ENCODE peak calls at places on chromosomes 12 and 14, in ten cellular contexts. A is stomach, V is NB4, H is H1, U is A549, Z is IMR-90, O is spleen, R is esophagus muscularis mucosa, E is transverse colon, F is HepG2. T is an unnamed sample.

GRCh38 chr14:70782361-70782760 is 27.0 kb downstream of the MAP3K9 start:
- DNase-seq in A (no peak), V (peak), H (no peak), U (no peak), Z (peak), O (no peak), R (no peak), E (no peak), F (no peak), T (no peak)

GRCh38 chr14:72891666-72892102 is 2.2 kb downstream of the DPF3 start:
- DNase-seq in A (no peak), V (no peak), H (no peak), U (no peak), Z (no peak), O (no peak), R (no peak), E (no peak), F (no peak), T (no peak)

GRCh38 chr12:93594766-93595165 is 22.3 kb downstream of the SOCS2 start:
- DNase-seq in A (no peak), V (no peak), H (no peak), U (no peak), Z (no peak), O (no peak), R (no peak), E (no peak), F (no peak), T (no peak)

GRCh38 chr14:68780358-68781160 is 12.3 kb downstream of the ZFP36L1 start:
- DNase-seq in A (peak), V (peak), H (no peak), U (no peak), Z (peak), O (peak), R (no peak), E (peak), F (no peak), T (peak)

GRCh38 chr12:88458327-88458726 is 121.9 kb downstream of the KITLG start:
- DNase-seq in A (no peak), V (no peak), H (no peak), U (no peak), Z (no peak), O (no peak), R (no peak), E (no peak), F (peak), T (no peak)

GRCh38 chr12:54404061-54405004 is 14.7 kb downstream of the ITGA5 start:
- DNase-seq in A (peak), V (peak), H (peak), U (no peak), Z (peak), O (no peak), R (no peak), E (peak), F (peak), T (peak)

GRCh38 chr12:111154180-111154579 is 214.7 kb downstream of the PHETA1 start:
- DNase-seq in A (no peak), V (no peak), H (no peak), U (no peak), Z (no peak), O (peak), R (no peak), E (no peak), F (no peak), T (no peak)

GRCh38 chr14:104137297-104138097 is 890 bp upstream of the KIF26A start:
- DNase-seq in A (peak), V (peak), H (peak), U (peak), Z (peak), O (peak), R (no peak), E (peak), F (peak), T (peak)

GRCh38 chr14:69605761-69606160 is 5.6 kb upstream of the SUSD6 start:
- DNase-seq in A (no peak), V (no peak), H (no peak), U (no peak), Z (no peak), O (no peak), R (no peak), E (peak), F (no peak), T (no peak)

GRCh38 chr14:69260979-69261605 is 1.1 kb downstream of the GALNT16 start:
- DNase-seq in A (peak), V (no peak), H (peak), U (peak), Z (no peak), O (peak), R (no peak), E (peak), F (no peak), T (no peak)

GRCh38 chr12:92629349-92630065 is 73.3 kb upstream of the PLEKHG7 start:
- DNase-seq in A (peak), V (no peak), H (no peak), U (no peak), Z (peak), O (no peak), R (no peak), E (no peak), F (no peak), T (peak)

GRCh38 chr14:104702673-104703072 is 13.3 kb downstream of the INF2 start:
- DNase-seq in A (no peak), V (no peak), H (no peak), U (no peak), Z (no peak), O (no peak), R (no peak), E (no peak), F (no peak), T (no peak)

GRCh38 chr12:42985506-42985905 is 396.0 kb upstream of the PRICKLE1 start:
- DNase-seq in A (no peak), V (no peak), H (no peak), U (no peak), Z (peak), O (no peak), R (no peak), E (no peak), F (no peak), T (no peak)

GRCh38 chr12:96258451-96258933 is 64.3 kb downstream of the ELK3 start:
- DNase-seq in A (no peak), V (peak), H (no peak), U (no peak), Z (peak), O (peak), R (no peak), E (no peak), F (no peak), T (no peak)

GRCh38 chr12:68769941-68770340 is 24.0 kb downstream of the SLC35E3 start:
- DNase-seq in A (no peak), V (no peak), H (no peak), U (no peak), Z (no peak), O (no peak), R (no peak), E (no peak), F (no peak), T (no peak)

GRCh38 chr12:2845280-2845679 is 10.4 kb upstream of the NRIP2 start:
- DNase-seq in A (no peak), V (no peak), H (no peak), U (no peak), Z (peak), O (no peak), R (no peak), E (no peak), F (no peak), T (peak)

GRCh38 chr12:132489078-132489601 is 811 bp upstream of the FBRSL1 start:
- DNase-seq in A (peak), V (peak), H (no peak), U (no peak), Z (no peak), O (peak), R (no peak), E (peak), F (no peak), T (no peak)

GRCh38 chr14:104353921-104354701 is 215.7 kb downstream of the KIF26A start:
- DNase-seq in A (peak), V (no peak), H (no peak), U (no peak), Z (no peak), O (peak), R (no peak), E (peak), F (no peak), T (peak)

GRCh38 chr12:28051516-28052456 is 79.3 kb upstream of the PTHLH start:
- DNase-seq in A (no peak), V (no peak), H (no peak), U (no peak), Z (peak), O (no peak), R (no peak), E (no peak), F (no peak), T (no peak)

GRCh38 chr14:74535756-74536325 is 42.3 kb downstream of the ISCA2 start:
- DNase-seq in A (no peak), V (no peak), H (no peak), U (no peak), Z (no peak), O (no peak), R (no peak), E (no peak), F (no peak), T (no peak)

DNA sequence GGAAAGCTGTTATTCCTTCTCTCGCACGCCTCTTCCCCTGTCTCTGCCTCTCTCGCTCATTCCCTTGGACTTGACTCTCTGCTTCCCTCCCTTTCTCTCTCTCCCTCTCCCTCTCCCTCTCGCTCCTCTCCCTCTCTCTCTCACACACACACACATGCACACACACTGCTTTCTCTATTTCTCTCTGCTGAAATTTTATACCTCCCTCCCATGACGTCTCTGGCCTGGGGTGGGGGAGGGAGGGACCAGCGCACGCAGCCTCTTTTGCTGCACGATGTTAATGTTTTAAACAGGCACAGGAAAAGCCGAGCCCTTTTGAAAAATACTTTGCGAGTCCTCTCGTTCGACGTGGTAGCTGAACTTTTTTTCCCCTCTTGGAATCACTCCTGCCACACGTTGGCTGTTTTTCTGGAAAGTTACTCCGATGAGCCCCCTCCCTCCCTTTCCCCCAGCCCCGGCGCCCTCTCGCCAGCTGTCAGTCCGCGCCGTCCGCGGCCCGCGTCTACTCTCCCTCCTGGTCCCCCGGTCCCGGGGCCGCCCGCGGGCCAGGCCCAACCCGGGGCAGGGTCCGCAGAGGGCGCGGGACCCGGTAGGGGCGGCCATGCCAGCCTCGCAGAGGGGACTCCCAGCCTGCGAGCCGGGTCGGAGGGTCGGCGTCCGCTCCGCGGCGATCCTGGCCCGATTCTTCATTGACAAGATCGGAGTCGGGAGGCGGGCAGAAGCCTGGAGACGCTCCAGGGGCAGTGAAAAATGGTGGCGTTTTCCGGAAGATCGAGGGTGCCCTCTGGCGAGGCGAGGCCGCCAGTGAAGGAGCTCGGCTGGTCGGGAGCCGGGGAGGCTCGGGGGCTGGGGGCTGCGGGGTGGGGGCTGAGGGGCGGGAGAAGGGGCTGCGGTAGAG is at the start of gene TGFB3:
- DNase-seq in A (peak), V (peak), H (peak), U (peak), Z (peak), O (peak), R (peak), E (peak), F (peak), T (peak)
- TF ChIP-seq POLR2A in A (no peak), V (no peak), H (no peak), U (no peak), Z (peak), O (no peak), R (peak), E (peak), F (no peak), T (peak)

DNA sequence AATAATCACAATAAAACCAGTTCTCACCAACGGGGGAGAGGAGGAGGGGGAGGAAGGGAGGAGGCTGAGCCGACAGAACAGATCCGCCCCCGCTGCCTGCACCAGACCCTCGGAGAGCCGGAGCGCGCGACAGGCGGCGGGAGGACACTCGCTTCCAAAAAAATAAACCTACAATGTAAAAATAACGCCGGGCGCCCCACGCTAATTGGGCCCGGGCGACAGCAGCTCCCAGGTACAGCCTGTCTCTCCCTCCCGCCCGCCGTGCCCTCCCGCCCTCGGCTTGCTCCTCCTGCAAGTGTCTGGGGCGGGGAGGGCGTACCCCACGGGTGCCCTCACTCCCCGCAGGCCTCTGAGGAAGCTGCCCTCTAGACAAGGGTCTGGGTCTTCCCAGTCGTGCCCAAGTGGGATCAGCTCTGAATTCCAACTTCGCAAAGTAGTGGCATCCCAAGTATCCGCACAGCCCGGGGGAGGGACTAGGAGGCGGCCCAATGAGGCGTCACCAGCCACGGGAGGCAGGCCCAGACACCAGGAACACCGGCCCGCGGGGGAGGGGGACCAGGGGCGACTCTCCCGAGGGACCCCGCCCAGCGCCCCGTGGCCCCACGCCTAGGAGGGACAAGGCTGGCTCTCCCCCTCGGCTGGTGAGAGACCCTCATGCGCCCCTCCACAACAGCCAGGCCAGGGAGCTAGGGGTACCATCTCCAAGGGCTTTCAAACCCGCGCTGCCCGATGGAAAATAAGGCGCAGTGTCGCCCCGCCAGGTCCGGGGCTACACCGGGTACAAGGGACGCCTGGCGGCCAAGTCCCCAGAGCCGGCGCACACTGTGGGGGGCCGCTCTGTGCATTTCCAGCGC is 1.0 kb downstream of the NCOR2 start:
- DNase-seq in A (peak), V (peak), H (peak), U (peak), Z (peak), O (peak), R (peak), E (peak), F (peak), T (peak)
- TF ChIP-seq CTCF in A (no peak), V (no peak), H (no peak), U (no peak), Z (peak), O (peak), R (peak), E (no peak), F (no peak), T (no peak)

GRCh38 chr12:8033153-8034044 is 883 bp downstream of the FOXJ2 start:
- DNase-seq in A (no peak), V (peak), H (no peak), U (peak), Z (peak), O (peak), R (no peak), E (peak), F (no peak), T (peak)
- TF ChIP-seq POLR2A in A (no peak), V (no peak), H (no peak), U (peak), Z (peak), O (no peak), R (no peak), E (no peak), F (no peak), T (no peak)

GRCh38 chr12:116860281-116860680 is 21.0 kb downstream of the HRK start:
- DNase-seq in A (no peak), V (no peak), H (no peak), U (no peak), Z (no peak), O (no peak), R (no peak), E (no peak), F (no peak), T (no peak)

GRCh38 chr12:116861331-116861730 is 19.9 kb downstream of the HRK start:
- DNase-seq in A (no peak), V (peak), H (no peak), U (no peak), Z (peak), O (peak), R (no peak), E (peak), F (no peak), T (peak)

GRCh38 chr12:116864371-116865160 is 16.7 kb downstream of the HRK start:
- DNase-seq in A (no peak), V (no peak), H (no peak), U (no peak), Z (peak), O (no peak), R (no peak), E (no peak), F (peak), T (no peak)

GRCh38 chr12:116863275-116863767 is 17.9 kb downstream of the HRK start:
- DNase-seq in A (no peak), V (peak), H (peak), U (no peak), Z (peak), O (no peak), R (no peak), E (peak), F (peak), T (no peak)

DNA sequence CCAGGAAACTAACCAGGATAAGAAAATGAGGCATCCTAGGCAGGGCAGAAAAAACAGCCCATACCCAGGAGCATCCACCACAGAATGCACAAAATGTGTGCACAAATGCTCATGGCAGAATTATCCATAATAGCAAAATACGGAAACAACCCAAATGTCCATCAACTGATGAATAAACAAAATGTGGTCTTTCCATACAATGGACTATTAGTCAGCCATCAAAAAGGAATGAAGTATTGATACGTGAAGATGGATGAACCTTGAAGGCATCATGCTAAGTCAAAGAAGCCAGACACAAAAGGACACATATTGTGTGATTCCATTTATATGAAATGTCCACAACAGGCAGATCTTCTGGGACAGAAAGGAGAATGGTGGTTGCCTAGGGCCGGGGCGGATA is 19.1 kb downstream of the HRK start:
- DNase-seq in A (no peak), V (no peak), H (no peak), U (no peak), Z (no peak), O (no peak), R (no peak), E (no peak), F (no peak), T (no peak)
- TF ChIP-seq CTCF in A (no peak), V (no peak), H (no peak), U (no peak), Z (no peak), O (no peak), R (no peak), E (no peak), F (no peak), T (no peak)

GRCh38 chr14:91060472-91061308 is at the start of gene RPS6KA5:
- DNase-seq in A (peak), V (peak), H (peak), U (peak), Z (peak), O (peak), R (peak), E (peak), F (peak), T (peak)
- TF ChIP-seq POLR2A in A (no peak), V (peak), H (peak), U (peak), Z (peak), O (peak), R (peak), E (peak), F (peak), T (peak)

DNA sequence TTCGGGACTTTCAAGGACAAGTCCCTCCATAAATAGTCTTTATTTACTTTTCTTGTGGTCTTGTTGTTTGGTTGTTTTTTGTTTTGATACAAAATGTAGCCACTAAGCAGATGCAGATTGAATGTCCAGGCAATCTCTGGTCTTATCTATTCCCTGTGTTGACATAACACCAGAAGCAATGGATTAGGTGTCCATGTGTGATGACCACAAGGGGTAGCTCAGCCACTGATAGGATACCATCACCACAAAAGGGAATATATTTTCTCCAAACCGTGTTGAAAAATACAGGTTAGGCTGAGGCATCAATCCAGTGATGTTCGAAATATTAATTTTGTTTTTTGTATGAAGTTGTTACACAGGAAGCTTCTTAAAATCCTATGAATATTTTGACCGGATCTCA is 196.3 kb downstream of the EPS8 start:
- DNase-seq in A (no peak), V (no peak), H (no peak), U (no peak), Z (no peak), O (no peak), R (peak), E (no peak), F (peak), T (no peak)
- TF ChIP-seq CTCF in A (no peak), V (no peak), H (no peak), U (peak), Z (peak), O (no peak), R (no peak), E (no peak), F (peak), T (no peak)

GRCh38 chr14:92549096-92549852 is 35.7 kb downstream of the RIN3 start:
- DNase-seq in A (no peak), V (no peak), H (no peak), U (no peak), Z (no peak), O (no peak), R (no peak), E (no peak), F (no peak), T (peak)
- TF ChIP-seq POLR2A in A (no peak), V (no peak), H (no peak), U (no peak), Z (no peak), O (no peak), R (no peak), E (no peak), F (no peak), T (no peak)

GRCh38 chr12:11555195-11555594 is 94.3 kb upstream of the ETV6 start:
- DNase-seq in A (no peak), V (no peak), H (no peak), U (no peak), Z (no peak), O (no peak), R (no peak), E (no peak), F (no peak), T (no peak)
- TF ChIP-seq CTCF in A (no peak), V (no peak), H (no peak), U (no peak), Z (no peak), O (no peak), R (no peak), E (no peak), F (no peak), T (no peak)